ENCODE peak calls at places on chromosome 3, in five cellular contexts. R is body of pancreas, L is PC-3, T is suprapubic skin, N is foreskin keratinocyte. H is an unnamed sample.
A peak's percentile ranks its signal among the peaks of the same experiment; 100 is the strongest.

GRCh38 chr3:128336337-128337156 is 130.1 kb downstream of the DNAJB8 start:
- DNase-seq in L (no peak), R (no peak), T (no peak), N (no peak), H (no peak)

GRCh38 chr3:56688191-56688590 is 5.1 kb upstream of the TASOR start:
- DNase-seq in R (no peak), L (no peak), T (no peak), N (no peak), H (no peak)

GRCh38 chr3:172666181-172666872 is 44.5 kb downstream of the NCEH1 start:
- DNase-seq in N (no peak), T (no peak), L (no peak), R (no peak), H (peak; percentile 35)

GRCh38 chr3:36677331-36678007 is 86.9 kb downstream of the DCLK3 start:
- DNase-seq in N (peak; percentile 91), R (no peak), L (peak; percentile 97), T (no peak), H (peak; percentile 85)

GRCh38 chr3:46948830-46949671 is 27.5 kb downstream of the CCDC12 start:
- DNase-seq in T (no peak), N (no peak), R (peak; percentile 48), L (no peak), H (no peak)

GRCh38 chr3:171803044-171803443 is 7.2 kb downstream of the PLD1 start:
- DNase-seq in L (no peak), N (no peak), R (no peak), T (no peak), H (no peak)

GRCh38 chr3:61354604-61355003 is 103.4 kb upstream of the FHIT start:
- DNase-seq in T (no peak), L (no peak), R (no peak), N (no peak), H (no peak)

GRCh38 chr3:56800373-56801150 is 1.2 kb downstream of the ARHGEF3 start:
- DNase-seq in R (peak; percentile 46), T (no peak), L (peak; percentile 15), N (no peak), H (no peak)

GRCh38 chr3:138007898-138008297 is 2.1 kb upstream of the CLDN18 start:
- DNase-seq in T (no peak), L (no peak), R (no peak), N (no peak), H (no peak)

GRCh38 chr3:71585891-71586809 is 2.6 kb upstream of the FOXP1 start:
- DNase-seq in T (no peak), L (peak; percentile 56), N (no peak), R (no peak), H (peak; percentile 58)

GRCh38 chr3:132417695-132418520 is 606 bp downstream of the DNAJC13 start:
- DNase-seq in N (peak; percentile 63), L (peak; percentile 62), T (no peak), R (peak; percentile 77), H (peak; percentile 83)

GRCh38 chr3:132448211-132448961 is 31.1 kb downstream of the DNAJC13 start:
- DNase-seq in L (no peak), N (no peak), T (no peak), R (peak; percentile 23), H (peak; percentile 5)

GRCh38 chr3:190017575-190018288 is 103.0 kb downstream of the P3H2 start:
- DNase-seq in L (peak; percentile 90), R (peak; percentile 53), T (no peak), N (peak; percentile 60), H (peak; percentile 78)

GRCh38 chr3:126618760-126619159 is 36.2 kb downstream of the TXNRD3 start:
- DNase-seq in N (no peak), R (no peak), T (no peak), L (no peak), H (no peak)

GRCh38 chr3:112417696-112418318 is 81.5 kb downstream of the BTLA start:
- DNase-seq in N (no peak), T (no peak), R (no peak), L (no peak), H (no peak)

GRCh38 chr3:28050895-28051294 is 190.5 kb upstream of the CMC1 start:
- DNase-seq in L (peak; percentile 97), N (peak; percentile 73), T (no peak), R (no peak), H (peak; percentile 97)

GRCh38 chr3:196774845-196775422 is 35.3 kb downstream of the PAK2 start:
- DNase-seq in L (no peak), T (no peak), R (no peak), N (peak; percentile 80), H (no peak)

GRCh38 chr3:160400631-160401150 is 1.2 kb downstream of the SMC4 start:
- DNase-seq in T (peak; percentile 59), L (peak; percentile 18), R (peak; percentile 57), N (no peak), H (no peak)

GRCh38 chr3:176274161-176274560 is 923.1 kb downstream of the TBL1XR1 start:
- DNase-seq in R (no peak), L (peak; percentile 55), T (no peak), N (peak; percentile 12), H (peak; percentile 45)

GRCh38 chr3:61616586-61616985 is 55.2 kb downstream of the PTPRG start:
- DNase-seq in T (no peak), L (no peak), N (no peak), R (no peak), H (no peak)

GRCh38 chr3:153442799-153443487 is 280.9 kb downstream of the RAP2B start:
- DNase-seq in N (no peak), T (no peak), L (no peak), R (no peak), H (no peak)

GRCh38 chr3:94173667-94174434 is 111.0 kb downstream of the NSUN3 start:
- DNase-seq in L (peak; percentile 76), R (no peak), T (no peak), N (peak; percentile 49), H (no peak)

GRCh38 chr3:63990204-63990603 is 33.1 kb downstream of the PSMD6 start:
- DNase-seq in R (no peak), N (no peak), T (no peak), L (no peak), H (no peak)

GRCh38 chr3:45817788-45818523 is 21.6 kb upstream of the SLC6A20 start:
- DNase-seq in L (peak; percentile 97), R (peak; percentile 65), T (no peak), N (peak; percentile 98), H (peak; percentile 97)

GRCh38 chr3:99119312-99119810 is 217.9 kb upstream of the DCBLD2 start:
- DNase-seq in N (no peak), L (peak; percentile 16), T (no peak), R (no peak), H (no peak)

GRCh38 chr3:37640636-37641375 is 220.9 kb upstream of the CTDSPL start:
- DNase-seq in T (no peak), L (no peak), R (no peak), N (no peak), H (no peak)

GRCh38 chr3:74129056-74129455 is 485.4 kb downstream of the CNTN3 start:
- DNase-seq in N (no peak), R (no peak), L (no peak), T (no peak), H (no peak)

GRCh38 chr3:167876603-167877325 is 141.2 kb downstream of the SERPINI1 start:
- DNase-seq in L (peak; percentile 77), R (no peak), N (peak; percentile 46), T (no peak), H (peak; percentile 51)

GRCh38 chr3:48565591-48566400 is 2.2 kb upstream of the UCN2 start:
- DNase-seq in R (no peak), T (no peak), N (no peak), L (peak; percentile 85), H (peak; percentile 78)

GRCh38 chr3:116056280-116056679 is 389.0 kb downstream of the LSAMP start:
- DNase-seq in L (no peak), T (no peak), R (no peak), N (no peak), H (no peak)

DNA sequence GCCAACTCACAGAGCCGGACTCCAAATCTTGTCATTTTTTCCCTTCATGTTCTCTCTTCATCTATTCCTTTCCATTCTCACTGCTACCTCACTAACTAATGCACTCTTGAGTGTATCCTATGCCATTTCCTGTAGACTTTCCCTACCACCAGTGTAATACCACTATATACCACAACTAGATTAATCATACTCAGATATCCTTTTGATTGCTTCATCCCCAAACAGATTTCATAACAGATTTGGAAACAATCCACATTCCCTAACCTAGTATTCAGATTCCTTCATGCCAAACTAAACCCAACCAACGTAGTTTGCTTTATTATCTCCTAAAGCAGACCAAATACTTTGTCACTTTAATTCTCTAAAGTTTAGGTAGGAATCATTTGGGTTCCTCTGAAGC is 2.6 kb upstream of the PLOD2 start:
- DNase-seq in R (no peak), T (no peak), L (peak; percentile 99), N (peak; percentile 87), H (peak; percentile 95)
- TF ChIP-seq CTCF in R (peak; percentile 15), T (peak; percentile 37), L (peak; percentile 35), N (peak; percentile 54), H (no peak)

GRCh38 chr3:43503067-43503728 is 118.6 kb downstream of the ANO10 start:
- DNase-seq in N (no peak), L (peak; percentile 77), R (no peak), T (no peak), H (peak; percentile 37)
- TF ChIP-seq CTCF in N (peak; percentile 70), L (peak; percentile 84), R (peak; percentile 59), T (peak; percentile 26), H (peak; percentile 51)

GRCh38 chr3:118765636-118766305 is 268.9 kb downstream of the IGSF11 start:
- DNase-seq in L (no peak), R (no peak), N (no peak), T (no peak), H (no peak)

GRCh38 chr3:118755402-118755801 is 279.2 kb downstream of the IGSF11 start:
- DNase-seq in N (no peak), L (no peak), R (no peak), T (no peak), H (no peak)

GRCh38 chr3:118766306-118766669 is 268.4 kb downstream of the IGSF11 start:
- DNase-seq in T (no peak), N (no peak), R (no peak), L (no peak), H (no peak)

DNA sequence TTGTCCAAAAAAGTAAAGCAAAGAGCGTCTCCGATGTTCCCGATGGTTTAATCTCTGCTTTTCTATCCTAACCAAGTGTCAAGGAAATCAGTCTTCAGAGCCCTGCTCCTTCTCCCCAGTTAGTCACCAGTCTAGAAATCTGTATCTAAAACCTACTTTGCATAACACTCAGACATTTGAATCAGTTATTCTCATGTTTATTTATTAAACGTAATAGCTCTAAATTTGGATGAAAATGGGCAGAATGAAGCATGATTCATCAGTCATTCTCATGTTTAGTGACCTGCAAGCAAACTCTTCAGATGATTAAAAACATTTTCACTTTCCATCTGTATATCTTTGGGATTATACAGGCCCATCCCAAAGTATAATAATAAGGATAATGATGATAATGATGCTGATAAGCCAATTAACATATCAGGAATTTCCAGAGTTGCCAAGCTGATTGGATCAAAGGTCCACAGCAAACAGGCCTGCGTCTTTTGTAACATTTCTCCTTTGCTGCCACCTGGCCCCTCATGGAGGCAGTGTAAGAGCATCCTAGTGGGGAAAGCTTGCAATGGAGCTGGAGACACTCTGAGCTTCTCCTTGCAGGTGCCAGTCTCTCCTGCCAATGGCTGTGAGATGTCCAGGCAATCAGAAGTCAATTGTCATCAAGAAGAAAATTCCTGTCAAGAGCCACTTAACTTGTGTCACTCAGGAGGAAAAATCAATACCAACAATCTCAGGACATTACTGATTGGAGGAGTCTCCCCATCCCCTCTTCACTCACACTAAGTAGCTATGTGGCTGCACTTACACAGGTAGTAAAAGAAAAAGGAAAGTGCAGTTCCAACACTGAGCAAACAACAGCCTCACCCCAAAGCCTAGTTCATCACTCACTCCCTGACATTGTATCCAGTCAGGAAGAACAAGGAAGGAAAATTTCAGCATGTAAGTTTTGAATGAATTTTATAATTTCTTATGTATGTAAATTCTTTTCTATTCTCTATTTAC is 273.7 kb downstream of the IGSF11 start:
- DNase-seq in N (no peak), L (no peak), T (no peak), R (no peak), H (peak; percentile 5)
- TF ChIP-seq CTCF in N (no peak), L (peak; percentile 16), T (no peak), R (no peak), H (no peak)

GRCh38 chr3:141272906-141273662 is 41.5 kb downstream of the PXYLP1 start:
- DNase-seq in L (no peak), R (no peak), N (no peak), T (no peak), H (no peak)
- TF ChIP-seq CTCF in L (no peak), R (no peak), N (no peak), T (no peak), H (no peak)

H was measured in MCF 10A.